ENCODE peak calls at places on chromosomes 16 and 17, in five cellular contexts. I is body of pancreas; Y is left lung; A is tibial nerve; V is effector memory CD4-positive, alpha-beta T cell. O is an unnamed sample. For H3K9me3, the result is how much of the 10 kb centered on the place peaks cover.

GRCh38 chr16:29777576-29778360 is at the start of gene ZG16:
- DNase-seq in A (no peak), I (peak), Y (no peak), V (no peak), O (no peak)

GRCh38 chr16:81444448-81445121 is at the start of gene CMIP:
- DNase-seq in I (peak), V (peak), A (peak), Y (peak), O (peak)

GRCh38 chr17:34370997-34371395 is 8.0 kb upstream of the CCL1 start:
- DNase-seq in V (no peak), Y (no peak), A (no peak), I (no peak), O (no peak)

GRCh38 chr17:4175921-4176802 is 33.2 kb downstream of the CYB5D2 start:
- DNase-seq in I (no peak), Y (no peak), V (peak), A (no peak), O (peak)

GRCh38 chr16:80447263-80447662 is 93.5 kb upstream of the DYNLRB2 start:
- DNase-seq in I (no peak), V (no peak), Y (no peak), A (no peak), O (no peak)

GRCh38 chr16:67967183-67967955 is 1.1 kb downstream of the SLC12A4 start:
- DNase-seq in Y (no peak), V (no peak), I (no peak), A (no peak), O (no peak)

GRCh38 chr17:42403150-42403549 is 14.9 kb upstream of the STAT3 start:
- DNase-seq in I (no peak), A (no peak), Y (no peak), V (no peak), O (no peak)

GRCh38 chr17:45648642-45649041 is 135.5 kb upstream of the CRHR1 start:
- DNase-seq in I (no peak), Y (no peak), V (no peak), A (no peak), O (no peak)

GRCh38 chr16:79994413-79994812 is 393.9 kb upstream of the MAF start:
- DNase-seq in I (no peak), A (no peak), Y (no peak), V (no peak), O (no peak)

GRCh38 chr16:82892327-82892726 is 265.6 kb downstream of the CDH13 start:
- DNase-seq in V (no peak), Y (no peak), I (no peak), A (no peak), O (no peak)

GRCh38 chr17:16513858-16514257 is 21.9 kb upstream of the LRRC75A start:
- DNase-seq in V (no peak), I (no peak), A (no peak), Y (no peak), O (no peak)

GRCh38 chr16:64452446-64452845 is 669.4 kb downstream of the CDH11 start:
- DNase-seq in A (no peak), V (no peak), Y (no peak), I (no peak), O (no peak)

GRCh38 chr17:7021993-7022778 is 664 bp upstream of the BCL6B start:
- DNase-seq in A (peak), Y (peak), V (peak), I (peak), O (peak)

GRCh38 chr16:78684040-78684611 is 584.7 kb downstream of the WWOX start:
- DNase-seq in V (no peak), Y (no peak), I (no peak), A (peak), O (no peak)

GRCh38 chr17:4199818-4200402 is 56.9 kb downstream of the CYB5D2 start:
- DNase-seq in V (peak), Y (no peak), A (no peak), I (peak), O (no peak)

GRCh38 chr17:50817142-50817751 is 18.1 kb upstream of the WFIKKN2 start:
- DNase-seq in I (peak), A (no peak), Y (no peak), V (peak), O (peak)

GRCh38 chr16:17273142-17273561 is 197.6 kb downstream of the XYLT1 start:
- DNase-seq in I (no peak), Y (no peak), V (no peak), A (no peak), O (no peak)

GRCh38 chr17:30565073-30565935 is 88.1 kb downstream of the GOSR1 start:
- DNase-seq in I (no peak), Y (no peak), A (no peak), V (no peak), O (no peak)

GRCh38 chr16:59899940-59900339 is 1165.8 kb upstream of the GOT2 start:
- DNase-seq in A (no peak), V (no peak), Y (no peak), I (no peak), O (no peak)

GRCh38 chr16:50530277-50531236 is 17.6 kb upstream of the NKD1 start:
- DNase-seq in V (no peak), Y (no peak), A (no peak), I (peak), O (no peak)

GRCh38 chr17:76474238-76474637 is 6.8 kb downstream of the AANAT start:
- DNase-seq in A (no peak), Y (no peak), I (no peak), V (no peak), O (no peak)

GRCh38 chr17:66087073-66087472 is 104.9 kb downstream of the CEP112 start:
- DNase-seq in A (no peak), V (no peak), Y (no peak), I (no peak), O (no peak)

GRCh38 chr16:28089992-28090365 is 26.5 kb upstream of the GSG1L start:
- DNase-seq in A (no peak), Y (no peak), I (no peak), V (no peak), O (no peak)

GRCh38 chr16:13270602-13271001 is 369.2 kb downstream of the SHISA9 start:
- DNase-seq in A (no peak), I (no peak), V (no peak), Y (no peak), O (no peak)

GRCh38 chr17:79904865-79905264 is 65.6 kb upstream of the CBX4 start:
- DNase-seq in I (no peak), V (no peak), Y (no peak), A (no peak), O (no peak)

GRCh38 chr17:76104140-76104895 is 731 bp upstream of the EXOC7 start:
- DNase-seq in Y (no peak), A (no peak), V (no peak), I (no peak), O (no peak)

GRCh38 chr16:1706386-1707192 is 594 bp downstream of the MAPK8IP3 start:
- DNase-seq in I (peak), A (no peak), V (no peak), Y (no peak), O (no peak)

GRCh38 chr17:50331085-50331791 is 14.7 kb upstream of the XYLT2 start:
- DNase-seq in Y (no peak), A (no peak), V (no peak), I (no peak), O (no peak)

GRCh38 chr16:87842209-87842869 is 27.0 kb downstream of the SLC7A5 start:
- DNase-seq in V (no peak), Y (no peak), I (no peak), A (no peak), O (no peak)

GRCh38 chr17:82047379-82047778 is 4.2 kb downstream of the RFNG start:
- DNase-seq in Y (no peak), V (no peak), A (no peak), I (no peak), O (no peak)

GRCh38 chr16:69319381-69319780 is 8.2 kb downstream of the VPS4A start:
- DNase-seq in Y (no peak), I (no peak), V (no peak), A (no peak), O (no peak)

GRCh38 chr17:47223007-47223406 is 13.9 kb downstream of the MYL4 start:
- DNase-seq in Y (no peak), A (no peak), I (no peak), V (no peak), O (no peak)

GRCh38 chr16:65083181-65083845 is 38.5 kb downstream of the CDH11 start:
- DNase-seq in V (no peak), I (no peak), A (no peak), Y (no peak), O (no peak)

GRCh38 chr16:69833357-69833781 is 71.2 kb downstream of the WWP2 start:
- DNase-seq in I (no peak), A (no peak), Y (no peak), V (no peak), O (no peak)

GRCh38 chr17:8900626-8901585 is 33.4 kb upstream of the PIK3R6 start:
- DNase-seq in A (no peak), I (no peak), Y (no peak), V (no peak), O (no peak)

GRCh38 chr17:73255671-73256181 is 6.0 kb downstream of the CPSF4L start:
- DNase-seq in A (no peak), I (peak), V (peak), Y (peak), O (peak)

GRCh38 chr17:80545499-80545826 is 825 bp downstream of the RPTOR start:
- DNase-seq in A (no peak), I (no peak), V (no peak), Y (no peak), O (no peak)

GRCh38 chr16:85681255-85681654 is 7.5 kb downstream of the GINS2 start:
- DNase-seq in A (no peak), Y (no peak), V (no peak), I (no peak), O (no peak)

GRCh38 chr16:85680352-85680944 is 8.3 kb downstream of the GINS2 start:
- DNase-seq in A (no peak), V (no peak), Y (no peak), I (no peak), O (no peak)

GRCh38 chr16:85682516-85682915 is 6.2 kb downstream of the GINS2 start:
- DNase-seq in Y (no peak), I (no peak), A (no peak), V (no peak), O (no peak)

GRCh38 chr16:85685251-85685650 is 3.5 kb downstream of the GINS2 start:
- DNase-seq in A (no peak), I (no peak), Y (no peak), V (no peak), O (no peak)

DNA sequence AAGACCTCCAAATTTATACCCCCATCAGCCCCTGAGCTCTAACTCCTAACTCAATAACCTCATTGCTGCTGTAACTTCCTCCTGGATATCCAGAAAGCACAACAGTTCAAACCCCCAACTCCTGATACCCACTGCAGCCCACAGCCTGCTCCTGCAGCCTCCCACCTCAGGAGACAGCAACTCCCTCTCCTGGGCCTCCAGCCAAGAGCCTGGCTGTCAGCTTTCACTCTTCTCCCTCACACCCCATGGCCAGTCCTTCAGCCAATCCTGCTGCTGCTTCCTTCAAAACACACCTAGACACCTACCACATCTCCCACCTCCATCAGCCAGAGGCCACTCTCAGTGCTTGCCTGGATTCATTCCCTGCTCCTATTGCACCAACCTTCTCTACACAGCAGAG is 5.4 kb downstream of the GINS2 start:
- DNase-seq in A (no peak), V (no peak), Y (no peak), I (no peak), O (no peak)
- H3K9me3 ChIP-seq in A (under half), V (under half), Y (under half), I (under half), O (under half)

DNA sequence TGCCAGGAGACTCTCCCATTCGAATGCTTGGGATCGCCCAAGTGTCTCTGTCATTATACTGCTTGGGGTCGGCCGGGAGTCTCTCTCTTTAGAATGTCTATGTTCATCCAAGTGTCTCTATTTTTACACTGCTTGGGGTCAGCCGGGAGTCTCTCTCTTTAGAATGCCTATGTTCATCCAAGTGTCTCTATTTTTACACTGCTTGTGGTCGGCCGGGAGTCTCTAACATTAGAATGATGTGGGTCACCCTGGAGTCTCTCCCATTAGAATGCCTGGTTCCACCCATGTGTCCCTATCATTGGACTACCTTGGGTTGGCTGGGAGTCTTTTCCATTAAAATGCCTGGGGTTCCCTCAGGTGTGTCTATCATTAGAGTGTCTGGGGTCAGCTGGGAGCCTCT is 2230.4 kb downstream of the TP53TG3F start:
- DNase-seq in I (no peak), Y (no peak), V (no peak), A (no peak), O (no peak)
- H3K9me3 ChIP-seq in I (under half), Y (under half), V (under half), A (half or more), O (under half)

GRCh38 chr16:85448557-85449194 is 164.4 kb upstream of the GSE1 start:
- DNase-seq in I (peak), Y (no peak), V (no peak), A (no peak), O (no peak)

GRCh38 chr16:85447657-85448313 is 165.3 kb upstream of the GSE1 start:
- DNase-seq in A (no peak), I (no peak), V (no peak), Y (no peak), O (no peak)

GRCh38 chr16:85449195-85449884 is 163.8 kb upstream of the GSE1 start:
- DNase-seq in Y (no peak), V (no peak), A (no peak), I (no peak), O (no peak)

GRCh38 chr16:85451646-85452363 is 161.3 kb upstream of the GSE1 start:
- DNase-seq in A (no peak), I (no peak), V (no peak), Y (no peak), O (no peak)

GRCh38 chr16:85449885-85450245 is 163.3 kb upstream of the GSE1 start:
- DNase-seq in A (no peak), I (no peak), Y (no peak), V (no peak), O (no peak)
- H3K9me3 ChIP-seq in A (under half), I (under half), Y (under half), V (under half), O (under half)

DNA sequence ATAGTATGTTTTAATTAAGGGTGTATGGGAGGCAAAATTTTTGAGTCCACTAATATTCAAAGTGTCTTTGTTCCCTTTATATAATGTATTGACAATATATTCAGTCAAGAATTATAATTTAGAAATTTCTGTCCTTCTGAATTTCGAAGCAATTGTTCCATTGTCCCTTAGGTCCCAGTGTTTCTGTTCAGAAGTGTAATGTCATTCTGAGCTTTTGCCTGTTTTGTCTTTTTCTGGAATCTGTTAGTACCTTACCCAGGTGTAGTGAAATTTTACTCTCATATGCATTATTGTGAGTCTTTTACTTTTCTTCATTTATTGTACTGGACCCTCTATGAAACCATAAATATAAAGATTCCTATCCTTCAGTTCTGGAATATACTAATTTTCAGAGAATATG is 505.7 kb upstream of the KIF2B start:
- DNase-seq in A (no peak), I (no peak), V (no peak), Y (no peak), O (no peak)
- H3K9me3 ChIP-seq in A (under half), I (under half), V (under half), Y (under half), O (under half)

GRCh38 chr16:31833047-31833446 is 40.6 kb upstream of the ZNF267 start:
- DNase-seq in Y (no peak), V (no peak), I (no peak), A (no peak), O (no peak)
- H3K9me3 ChIP-seq in Y (under half), V (under half), I (under half), A (under half), O (under half)

DNA sequence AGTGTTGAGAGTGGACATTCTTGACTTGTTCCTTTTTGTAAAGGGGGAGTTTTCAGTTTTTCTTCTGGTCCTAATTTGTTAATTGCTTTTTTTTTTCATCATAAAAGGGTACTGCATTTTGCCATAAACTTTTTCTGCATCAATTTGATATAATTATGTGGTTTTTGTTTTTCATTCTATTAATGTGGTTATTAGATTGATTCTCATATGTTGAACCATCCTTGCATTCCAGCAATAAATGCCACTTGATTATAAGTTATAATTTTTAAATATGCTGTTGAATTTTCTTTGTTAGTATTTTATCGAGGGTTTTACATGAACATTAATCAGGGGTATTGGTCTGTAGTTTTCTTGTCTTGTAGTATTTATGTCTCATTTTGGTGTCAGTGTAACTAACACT is 87.2 kb upstream of the SMIM36 start:
- DNase-seq in I (no peak), A (no peak), V (no peak), Y (no peak), O (no peak)
- H3K9me3 ChIP-seq in I (under half), A (half or more), V (under half), Y (under half), O (under half)

GRCh38 chr17:77709594-77709993 is 248.9 kb upstream of the TNRC6C start:
- DNase-seq in I (no peak), Y (no peak), A (no peak), V (no peak), O (no peak)

GRCh38 chr17:77708936-77709335 is 249.6 kb upstream of the TNRC6C start:
- DNase-seq in I (no peak), A (no peak), Y (no peak), V (no peak), O (no peak)

GRCh38 chr17:77708049-77708448 is 250.5 kb upstream of the TNRC6C start:
- DNase-seq in A (no peak), Y (no peak), I (no peak), V (no peak), O (no peak)

GRCh38 chr17:77706938-77707337 is 251.6 kb upstream of the TNRC6C start:
- DNase-seq in Y (no peak), A (no peak), I (no peak), V (no peak), O (no peak)

GRCh38 chr17:77707546-77707945 is 251.0 kb upstream of the TNRC6C start:
- DNase-seq in Y (no peak), A (no peak), I (no peak), V (no peak), O (no peak)
- H3K9me3 ChIP-seq in Y (under half), A (under half), I (under half), V (under half), O (under half)

GRCh38 chr17:53627511-53627910 is 195.2 kb upstream of the KIF2B start:
- DNase-seq in V (no peak), I (no peak), A (no peak), Y (no peak), O (no peak)
- H3K9me3 ChIP-seq in V (under half), I (under half), A (under half), Y (under half), O (under half)